ENCODE peak calls at places on chromosomes 13 and 19, in five cellular contexts. J, B, U, A and M are unnamed samples.
A peak's percentile ranks its signal among the peaks of the same experiment; 100 is the strongest.

GRCh38 chr13:109816979-109817275 is 30.5 kb upstream of the IRS2 start:
- DNase-seq in J (no peak), B (no peak), U (no peak), A (no peak), M (no peak)

GRCh38 chr13:40973409-40973808 is 45.7 kb downstream of the ELF1 start:
- DNase-seq in J (no peak), B (no peak), U (no peak), A (no peak), M (no peak)

GRCh38 chr19:3129112-3129511 is 6.7 kb upstream of the GNA15 start:
- DNase-seq in J (no peak), B (no peak), U (no peak), A (no peak), M (no peak)

GRCh38 chr13:107568181-107568580 is 647.2 kb downstream of the LIG4 start:
- DNase-seq in J (no peak), B (no peak), U (no peak), A (no peak), M (no peak)

GRCh38 chr13:38783992-38784875 is 97.4 kb downstream of the FREM2 start:
- DNase-seq in J (no peak), B (no peak), U (no peak), A (no peak), M (no peak)

GRCh38 chr19:16660763-16661479 is at the start of gene TMEM38A:
- DNase-seq in J (peak; percentile 16), B (no peak), U (peak; percentile 13), A (no peak), M (peak; percentile 41)

GRCh38 chr13:99442273-99442895 is 58.9 kb upstream of the TM9SF2 start:
- DNase-seq in J (peak; percentile 50), B (no peak), U (peak; percentile 11), A (no peak), M (no peak)

GRCh38 chr19:54696766-54697165 is 27.5 kb upstream of the KIR3DL3 start:
- DNase-seq in J (no peak), B (no peak), U (no peak), A (no peak), M (no peak)

GRCh38 chr19:13796301-13797057 is 1.2 kb downstream of the ZSWIM4 start:
- DNase-seq in J (no peak), B (no peak), U (no peak), A (no peak), M (no peak)

GRCh38 chr19:1161716-1162115 is 12.4 kb downstream of the SBNO2 start:
- DNase-seq in J (no peak), B (no peak), U (no peak), A (no peak), M (no peak)

GRCh38 chr13:27359203-27359821 is 65.1 kb upstream of the GTF3A start:
- DNase-seq in J (peak; percentile 67), B (peak; percentile 20), U (peak; percentile 55), A (peak; percentile 35), M (peak; percentile 21)

GRCh38 chr19:46520616-46521015 is 24.9 kb upstream of the PNMA8B start:
- DNase-seq in J (no peak), B (no peak), U (no peak), A (no peak), M (no peak)

GRCh38 chr19:43697295-43697694 is 18.6 kb upstream of the IRGC start:
- DNase-seq in J (no peak), B (no peak), U (no peak), A (no peak), M (no peak)

GRCh38 chr13:68713394-68713793 is 1394.2 kb upstream of the ATXN8OS start:
- DNase-seq in J (no peak), B (no peak), U (no peak), A (no peak), M (no peak)

GRCh38 chr13:63190219-63190618 is 1774.6 kb upstream of the PCDH20 start:
- DNase-seq in J (no peak), B (no peak), U (no peak), A (no peak), M (no peak)

GRCh38 chr19:55345818-55346724 is 6.4 kb downstream of the KMT5C start:
- DNase-seq in J (no peak), B (no peak), U (no peak), A (no peak), M (no peak)

GRCh38 chr19:30324982-30325381 is 47.2 kb upstream of the ZNF536 start:
- DNase-seq in J (no peak), B (no peak), U (no peak), A (no peak), M (no peak)

GRCh38 chr13:76672422-76672821 is 213.8 kb downstream of the KCTD12 start:
- DNase-seq in J (no peak), B (no peak), U (no peak), A (no peak), M (no peak)

GRCh38 chr13:50543767-50544166 is 299.7 kb downstream of the DLEU7 start:
- DNase-seq in J (no peak), B (no peak), U (no peak), A (no peak), M (no peak)

GRCh38 chr19:32041681-32042292 is 303.6 kb upstream of the ZNF507 start:
- DNase-seq in J (no peak), B (no peak), U (peak; percentile 36), A (peak; percentile 1), M (no peak)

GRCh38 chr13:109787135-109787954 is 962 bp upstream of the IRS2 start:
- DNase-seq in J (peak; percentile 11), B (no peak), U (no peak), A (no peak), M (no peak)

GRCh38 chr19:21922276-21922675 is 86.3 kb upstream of the ZNF43 start:
- DNase-seq in J (no peak), B (no peak), U (no peak), A (no peak), M (no peak)

GRCh38 chr19:1941146-1942077 is at the start of gene CSNK1G2:
- DNase-seq in J (no peak), B (no peak), U (no peak), A (no peak), M (no peak)

GRCh38 chr19:42942187-42942789 is 5.3 kb upstream of the PSG7 start:
- DNase-seq in J (no peak), B (no peak), U (no peak), A (no peak), M (no peak)

GRCh38 chr13:108769213-108770070 is 140.0 kb downstream of the MYO16 start:
- DNase-seq in J (no peak), B (no peak), U (no peak), A (no peak), M (no peak)